ENCODE peak calls at places on chromosomes 7 and 10, in seven cellular contexts. L is BE2C; U is stimulated activated CD8-positive, alpha-beta memory T cell treated with anti-CD3 and anti-CD28 coated beads, Interleukin-15, amount 100 ng/mL, for 1 hour; G is iris pigment epithelial cell; T is HTR-8/SVneo; W is ACHN; Q is stimulated activated CD4-positive, alpha-beta T cell treated with anti-CD3 and anti-CD28 coated beads, Interleukin-4, amount 100 ng/mL, for 24 hours. V is an unnamed sample.

GRCh38 chr10:78363190-78363589 is 329.5 kb downstream of the RPS24 start:
- DNase-seq in L (no peak), U (no peak), G (no peak), T (no peak), W (no peak), Q (no peak), V (no peak)

GRCh38 chr7:140349172-140349771 is 49.1 kb downstream of the SLC37A3 start:
- DNase-seq in L (peak), U (no peak), G (peak), T (no peak), W (no peak), Q (no peak), V (no peak)

GRCh38 chr10:67669978-67670377 is 26.0 kb downstream of the CTNNA3 start:
- DNase-seq in L (no peak), U (no peak), G (peak), T (no peak), W (no peak), Q (no peak), V (no peak)

GRCh38 chr7:32941996-32942782 is 15.1 kb upstream of the FKBP9 start:
- DNase-seq in L (peak), U (peak), G (peak), T (peak), W (peak), Q (peak), V (peak)

GRCh38 chr10:132509506-132510173 is 27.9 kb upstream of the INPP5A start:
- DNase-seq in L (no peak), U (no peak), G (no peak), T (no peak), W (no peak), Q (no peak), V (peak)

GRCh38 chr7:128708235-128708634 is 30.9 kb upstream of the CALU start:
- DNase-seq in L (no peak), U (no peak), G (no peak), T (no peak), W (no peak), Q (no peak), V (no peak)

GRCh38 chr7:3916146-3916545 is 615.1 kb downstream of the SDK1 start:
- DNase-seq in L (no peak), U (no peak), G (peak), T (no peak), W (no peak), Q (no peak), V (no peak)

GRCh38 chr10:116961305-116962251 is 43.4 kb downstream of the SHTN1 start:
- DNase-seq in L (no peak), U (no peak), G (no peak), T (no peak), W (no peak), Q (no peak), V (peak)

GRCh38 chr10:119849031-119849789 is 23.4 kb downstream of the MCMBP start:
- DNase-seq in L (no peak), U (no peak), G (peak), T (peak), W (peak), Q (no peak), V (no peak)

GRCh38 chr7:16465469-16466086 is at the start of gene SOSTDC1:
- DNase-seq in L (peak), U (no peak), G (peak), T (no peak), W (peak), Q (no peak), V (no peak)